ENCODE peak calls at places on chromosomes 16 and 17, in ten cellular contexts. Q is stimulated activated CD4-positive, alpha-beta T cell treated with anti-CD3 and anti-CD28 coated beads, Interleukin-2, amount 100 ng/mL, for 48 hours; E is aorta; U is T-cell; S is Right ventricle myocardium superior; O is AG04450; X is DMS153; Z is activated T-helper 1 cell treated with anti-CD3 and anti-CD28 coated beads, Interleukin-2, amount 50 U/mL, for 16 hours; W is foreskin fibroblast; Y is activated CD8-positive, alpha-beta memory T cell treated with anti-CD3 and anti-CD28 coated beads for 1 hour. B is an unnamed sample.

GRCh38 chr16:55048745-55049144 is 118.1 kb downstream of the IRX5 start:
- DNase-seq in Q (no peak), E (no peak), U (no peak), S (no peak), O (no peak), X (no peak), Z (no peak), W (no peak), Y (no peak), B (no peak)

GRCh38 chr17:17345686-17346427 is 42.7 kb downstream of the NT5M start:
- DNase-seq in Q (no peak), E (peak), U (no peak), S (peak), O (no peak), X (no peak), Z (no peak), W (no peak), Y (no peak), B (no peak)

GRCh38 chr17:44865231-44865660 is 17.6 kb downstream of the HIGD1B start:
- DNase-seq in Q (peak), E (peak), U (peak), S (peak), O (peak), X (peak), Z (peak), W (peak), Y (peak), B (peak)

GRCh38 chr16:68412061-68412460 is 36.2 kb downstream of the SMPD3 start:
- DNase-seq in Q (no peak), E (no peak), U (no peak), S (no peak), O (no peak), X (no peak), Z (no peak), W (no peak), Y (no peak), B (no peak)

GRCh38 chr17:68906638-68907037 is 48.6 kb downstream of the ABCA8 start:
- DNase-seq in Q (no peak), E (no peak), U (no peak), S (no peak), O (no peak), X (no peak), Z (no peak), W (no peak), Y (no peak), B (peak)

GRCh38 chr17:30005709-30006320 is 64.4 kb downstream of the EFCAB5 start:
- DNase-seq in Q (no peak), E (no peak), U (no peak), S (no peak), O (no peak), X (no peak), Z (no peak), W (no peak), Y (no peak), B (no peak)

GRCh38 chr16:66656547-66656946 is 40.0 kb downstream of the CMTM4 start:
- DNase-seq in Q (no peak), E (no peak), U (no peak), S (no peak), O (no peak), X (no peak), Z (no peak), W (no peak), Y (no peak), B (no peak)

GRCh38 chr17:39927928-39928867 is 666 bp downstream of the LRRC3C start:
- DNase-seq in Q (no peak), E (peak), U (no peak), S (peak), O (no peak), X (no peak), Z (no peak), W (no peak), Y (no peak), B (no peak)

GRCh38 chr17:64661981-64662773 is at the start of gene SMURF2:
- DNase-seq in Q (peak), E (peak), U (peak), S (peak), O (no peak), X (peak), Z (peak), W (peak), Y (peak), B (no peak)

GRCh38 chr16:1154291-1154886 is 1.5 kb downstream of the CACNA1H start:
- DNase-seq in Q (no peak), E (no peak), U (no peak), S (no peak), O (no peak), X (no peak), Z (no peak), W (no peak), Y (no peak), B (no peak)

GRCh38 chr17:44266402-44267164 is 1.4 kb downstream of the SLC4A1 start:
- DNase-seq in Q (no peak), E (no peak), U (no peak), S (no peak), O (no peak), X (no peak), Z (no peak), W (no peak), Y (no peak), B (no peak)

GRCh38 chr16:50354629-50355456 is 13.9 kb downstream of the BRD7 start:
- DNase-seq in Q (no peak), E (no peak), U (no peak), S (no peak), O (no peak), X (no peak), Z (no peak), W (no peak), Y (no peak), B (no peak)

GRCh38 chr17:49729074-49729473 is 21.3 kb upstream of the SLC35B1 start:
- DNase-seq in Q (no peak), E (no peak), U (no peak), S (no peak), O (no peak), X (no peak), Z (no peak), W (no peak), Y (no peak), B (no peak)

GRCh38 chr17:30291571-30292489 is at the start of gene BLMH:
- DNase-seq in Q (peak), E (peak), U (peak), S (peak), O (peak), X (peak), Z (peak), W (peak), Y (peak), B (no peak)

GRCh38 chr17:32913593-32913992 is 14.4 kb upstream of the TMEM98 start:
- DNase-seq in Q (no peak), E (no peak), U (no peak), S (no peak), O (no peak), X (no peak), Z (no peak), W (no peak), Y (no peak), B (no peak)

GRCh38 chr16:12893050-12893750 is 8.2 kb upstream of the SHISA9 start:
- DNase-seq in Q (no peak), E (no peak), U (no peak), S (no peak), O (no peak), X (no peak), Z (no peak), W (no peak), Y (no peak), B (no peak)

GRCh38 chr17:27259356-27259755 is 34.6 kb upstream of the WSB1 start:
- DNase-seq in Q (no peak), E (no peak), U (no peak), S (no peak), O (no peak), X (no peak), Z (no peak), W (no peak), Y (no peak), B (no peak)

GRCh38 chr16:13350000-13350399 is 448.6 kb downstream of the SHISA9 start:
- DNase-seq in Q (no peak), E (no peak), U (no peak), S (no peak), O (no peak), X (no peak), Z (no peak), W (no peak), Y (no peak), B (no peak)

GRCh38 chr16:56448005-56448404 is 3.1 kb downstream of the NUDT21 start:
- DNase-seq in Q (no peak), E (no peak), U (no peak), S (no peak), O (no peak), X (no peak), Z (no peak), W (no peak), Y (no peak), B (no peak)

GRCh38 chr16:83353241-83353640 is 454.5 kb upstream of the HSBP1 start:
- DNase-seq in Q (no peak), E (no peak), U (no peak), S (no peak), O (no peak), X (no peak), Z (no peak), W (no peak), Y (no peak), B (no peak)

GRCh38 chr17:8426094-8426720 is 9.5 kb upstream of the NDEL1 start:
- DNase-seq in Q (no peak), E (no peak), U (no peak), S (no peak), O (no peak), X (no peak), Z (no peak), W (no peak), Y (no peak), B (no peak)

GRCh38 chr16:52741386-52741785 is 194.4 kb upstream of the TOX3 start:
- DNase-seq in Q (no peak), E (no peak), U (no peak), S (no peak), O (no peak), X (no peak), Z (no peak), W (no peak), Y (no peak), B (no peak)

GRCh38 chr17:32342603-32343325 is 791 bp upstream of the C17orf75 start:
- DNase-seq in Q (no peak), E (no peak), U (no peak), S (no peak), O (no peak), X (no peak), Z (no peak), W (no peak), Y (no peak), B (no peak)

GRCh38 chr16:53549970-53550406 is 47.0 kb upstream of the AKTIP start:
- DNase-seq in Q (peak), E (no peak), U (peak), S (no peak), O (peak), X (peak), Z (peak), W (peak), Y (peak), B (no peak)

GRCh38 chr16:27314161-27314723 is 468 bp downstream of the IL4R start:
- DNase-seq in Q (peak), E (peak), U (peak), S (peak), O (peak), X (no peak), Z (no peak), W (peak), Y (no peak), B (peak)

GRCh38 chr17:28392491-28392890 is 13.5 kb downstream of the SLC46A1 start:
- DNase-seq in Q (no peak), E (no peak), U (no peak), S (no peak), O (no peak), X (no peak), Z (no peak), W (no peak), Y (no peak), B (no peak)

GRCh38 chr17:52505601-52506000 is 347.1 kb upstream of the CA10 start:
- DNase-seq in Q (no peak), E (no peak), U (no peak), S (no peak), O (no peak), X (no peak), Z (no peak), W (no peak), Y (no peak), B (no peak)

GRCh38 chr17:61413654-61414133 is 14.1 kb downstream of the TBX2 start:
- DNase-seq in Q (no peak), E (peak), U (no peak), S (no peak), O (no peak), X (no peak), Z (no peak), W (no peak), Y (no peak), B (no peak)

GRCh38 chr16:3513892-3514600 is 13.2 kb downstream of the CLUAP1 start:
- DNase-seq in Q (no peak), E (no peak), U (no peak), S (no peak), O (no peak), X (no peak), Z (no peak), W (no peak), Y (no peak), B (no peak)

GRCh38 chr17:13410874-13411273 is 190.9 kb downstream of the HS3ST3A1 start:
- DNase-seq in Q (no peak), E (no peak), U (no peak), S (no peak), O (no peak), X (no peak), Z (no peak), W (peak), Y (no peak), B (no peak)

GRCh38 chr16:2156025-2156848 is 655 bp downstream of the TRAF7 start:
- DNase-seq in Q (no peak), E (peak), U (no peak), S (no peak), O (no peak), X (no peak), Z (no peak), W (peak), Y (no peak), B (no peak)

GRCh38 chr16:46918905-46919792 is 35.0 kb downstream of the GPT2 start:
- DNase-seq in Q (no peak), E (no peak), U (no peak), S (no peak), O (no peak), X (no peak), Z (no peak), W (no peak), Y (no peak), B (no peak)